ENCODE peak calls at places on chromosomes 16 and 17, in seven cellular contexts. One of them, this sample, is unnamed.

GRCh38 chr16:25143898-25144297 is 32.4 kb downstream of the LCMT1 start:
- DNase-seq in HepG2: no peak
- DNase-seq in HCT116: no peak
- DNase-seq in H1: no peak
- DNase-seq in GM12878: no peak
- DNase-seq in K562: peak
- DNase-seq in SK-N-SH: no peak
- DNase-seq in this sample: peak

GRCh38 chr16:11249233-11250061 is 6.6 kb downstream of the SOCS1 start:
- DNase-seq in HepG2: no peak
- DNase-seq in HCT116: no peak
- DNase-seq in H1: no peak
- DNase-seq in GM12878: no peak
- DNase-seq in K562: no peak
- DNase-seq in SK-N-SH: no peak
- DNase-seq in this sample: no peak

GRCh38 chr17:66474258-66474657 is 171.8 kb downstream of the PRKCA start:
- DNase-seq in HepG2: no peak
- DNase-seq in HCT116: no peak
- DNase-seq in H1: no peak
- DNase-seq in GM12878: no peak
- DNase-seq in K562: no peak
- DNase-seq in SK-N-SH: no peak
- DNase-seq in this sample: no peak

GRCh38 chr17:7834554-7834890 is 505 bp downstream of the KDM6B start:
- DNase-seq in HepG2: peak
- DNase-seq in HCT116: no peak
- DNase-seq in H1: no peak
- DNase-seq in GM12878: no peak
- DNase-seq in K562: peak
- DNase-seq in SK-N-SH: peak
- DNase-seq in this sample: no peak

GRCh38 chr17:62807812-62808575 is at the start of gene MARCHF10:
- DNase-seq in HepG2: no peak
- DNase-seq in HCT116: no peak
- DNase-seq in H1: peak
- DNase-seq in GM12878: no peak
- DNase-seq in K562: peak
- DNase-seq in SK-N-SH: peak
- DNase-seq in this sample: peak

GRCh38 chr17:10034719-10035475 is 129.8 kb upstream of the RCVRN start:
- DNase-seq in HepG2: no peak
- DNase-seq in HCT116: no peak
- DNase-seq in H1: no peak
- DNase-seq in GM12878: no peak
- DNase-seq in K562: no peak
- DNase-seq in SK-N-SH: no peak
- DNase-seq in this sample: no peak

GRCh38 chr16:2008009-2008526 is 1.6 kb downstream of the ZNF598 start:
- DNase-seq in HepG2: no peak
- DNase-seq in HCT116: no peak
- DNase-seq in H1: no peak
- DNase-seq in GM12878: no peak
- DNase-seq in K562: no peak
- DNase-seq in SK-N-SH: no peak
- DNase-seq in this sample: no peak

GRCh38 chr17:8162997-8163977 is 539 bp upstream of the VAMP2 start:
- DNase-seq in HepG2: no peak
- DNase-seq in HCT116: no peak
- DNase-seq in H1: peak
- DNase-seq in GM12878: no peak
- DNase-seq in K562: peak
- DNase-seq in SK-N-SH: peak
- DNase-seq in this sample: no peak

GRCh38 chr17:43118679-43119615 is 6.2 kb downstream of the BRCA1 start:
- DNase-seq in HepG2: peak
- DNase-seq in HCT116: no peak
- DNase-seq in H1: no peak
- DNase-seq in GM12878: no peak
- DNase-seq in K562: no peak
- DNase-seq in SK-N-SH: no peak
- DNase-seq in this sample: no peak

GRCh38 chr17:33164556-33164881 is 128.6 kb downstream of the ASIC2 start:
- DNase-seq in HepG2: no peak
- DNase-seq in HCT116: no peak
- DNase-seq in H1: no peak
- DNase-seq in GM12878: no peak
- DNase-seq in K562: no peak
- DNase-seq in SK-N-SH: no peak
- DNase-seq in this sample: no peak

GRCh38 chr17:61495161-61495857 is 43.1 kb downstream of the TBX4 start:
- DNase-seq in HepG2: no peak
- DNase-seq in HCT116: peak
- DNase-seq in H1: no peak
- DNase-seq in GM12878: no peak
- DNase-seq in K562: peak
- DNase-seq in SK-N-SH: no peak
- DNase-seq in this sample: no peak

GRCh38 chr17:31585280-31585630 is 193.8 kb downstream of the RAB11FIP4 start:
- DNase-seq in HepG2: no peak
- DNase-seq in HCT116: no peak
- DNase-seq in H1: no peak
- DNase-seq in GM12878: no peak
- DNase-seq in K562: no peak
- DNase-seq in SK-N-SH: no peak
- DNase-seq in this sample: no peak

GRCh38 chr16:78211951-78212350 is 112.5 kb downstream of the WWOX start:
- DNase-seq in HepG2: no peak
- DNase-seq in HCT116: peak
- DNase-seq in H1: peak
- DNase-seq in GM12878: no peak
- DNase-seq in K562: no peak
- DNase-seq in SK-N-SH: no peak
- DNase-seq in this sample: peak

GRCh38 chr17:77098884-77099545 is 41.8 kb upstream of the SEC14L1 start:
- DNase-seq in HepG2: peak
- DNase-seq in HCT116: no peak
- DNase-seq in H1: no peak
- DNase-seq in GM12878: no peak
- DNase-seq in K562: no peak
- DNase-seq in SK-N-SH: no peak
- DNase-seq in this sample: no peak

GRCh38 chr16:74281285-74281684 is 15.3 kb upstream of the PSMD7 start:
- DNase-seq in HepG2: no peak
- DNase-seq in HCT116: no peak
- DNase-seq in H1: no peak
- DNase-seq in GM12878: no peak
- DNase-seq in K562: peak
- DNase-seq in SK-N-SH: no peak
- DNase-seq in this sample: no peak

GRCh38 chr17:64095144-64095882 is 34.6 kb downstream of the ERN1 start:
- DNase-seq in HepG2: no peak
- DNase-seq in HCT116: peak
- DNase-seq in H1: no peak
- DNase-seq in GM12878: no peak
- DNase-seq in K562: no peak
- DNase-seq in SK-N-SH: no peak
- DNase-seq in this sample: no peak

GRCh38 chr17:45246861-45247428 is 14.9 kb downstream of the SPATA32 start:
- DNase-seq in HepG2: no peak
- DNase-seq in HCT116: no peak
- DNase-seq in H1: peak
- DNase-seq in GM12878: no peak
- DNase-seq in K562: peak
- DNase-seq in SK-N-SH: peak
- DNase-seq in this sample: peak

GRCh38 chr17:10756146-10756545 is 26.3 kb upstream of the TMEM220 start:
- DNase-seq in HepG2: no peak
- DNase-seq in HCT116: no peak
- DNase-seq in H1: no peak
- DNase-seq in GM12878: no peak
- DNase-seq in K562: no peak
- DNase-seq in SK-N-SH: no peak
- DNase-seq in this sample: no peak

GRCh38 chr16:14445935-14446715 is 183.9 kb downstream of the PARN start:
- DNase-seq in HepG2: no peak
- DNase-seq in HCT116: no peak
- DNase-seq in H1: no peak
- DNase-seq in GM12878: no peak
- DNase-seq in K562: no peak
- DNase-seq in SK-N-SH: no peak
- DNase-seq in this sample: no peak

GRCh38 chr17:51119415-51120356 is 982 bp downstream of the SPAG9 start:
- DNase-seq in HepG2: peak
- DNase-seq in HCT116: peak
- DNase-seq in H1: peak
- DNase-seq in GM12878: no peak
- DNase-seq in K562: peak
- DNase-seq in SK-N-SH: peak
- DNase-seq in this sample: peak

GRCh38 chr17:13727441-13728171 is 125.9 kb upstream of the HS3ST3A1 start:
- DNase-seq in HepG2: no peak
- DNase-seq in HCT116: no peak
- DNase-seq in H1: no peak
- DNase-seq in GM12878: no peak
- DNase-seq in K562: no peak
- DNase-seq in SK-N-SH: no peak
- DNase-seq in this sample: no peak

GRCh38 chr17:9644910-9645751 is at the start of gene USP43:
- DNase-seq in HepG2: peak
- DNase-seq in HCT116: peak
- DNase-seq in H1: peak
- DNase-seq in GM12878: no peak
- DNase-seq in K562: peak
- DNase-seq in SK-N-SH: peak
- DNase-seq in this sample: peak

GRCh38 chr17:33504571-33504970 is 211.5 kb upstream of the ASIC2 start:
- DNase-seq in HepG2: no peak
- DNase-seq in HCT116: no peak
- DNase-seq in H1: no peak
- DNase-seq in GM12878: no peak
- DNase-seq in K562: no peak
- DNase-seq in SK-N-SH: no peak
- DNase-seq in this sample: no peak

GRCh38 chr17:39231587-39232551 is 6.1 kb upstream of the STAC2 start:
- DNase-seq in HepG2: no peak
- DNase-seq in HCT116: no peak
- DNase-seq in H1: peak
- DNase-seq in GM12878: no peak
- DNase-seq in K562: peak
- DNase-seq in SK-N-SH: peak
- DNase-seq in this sample: no peak

DNA sequence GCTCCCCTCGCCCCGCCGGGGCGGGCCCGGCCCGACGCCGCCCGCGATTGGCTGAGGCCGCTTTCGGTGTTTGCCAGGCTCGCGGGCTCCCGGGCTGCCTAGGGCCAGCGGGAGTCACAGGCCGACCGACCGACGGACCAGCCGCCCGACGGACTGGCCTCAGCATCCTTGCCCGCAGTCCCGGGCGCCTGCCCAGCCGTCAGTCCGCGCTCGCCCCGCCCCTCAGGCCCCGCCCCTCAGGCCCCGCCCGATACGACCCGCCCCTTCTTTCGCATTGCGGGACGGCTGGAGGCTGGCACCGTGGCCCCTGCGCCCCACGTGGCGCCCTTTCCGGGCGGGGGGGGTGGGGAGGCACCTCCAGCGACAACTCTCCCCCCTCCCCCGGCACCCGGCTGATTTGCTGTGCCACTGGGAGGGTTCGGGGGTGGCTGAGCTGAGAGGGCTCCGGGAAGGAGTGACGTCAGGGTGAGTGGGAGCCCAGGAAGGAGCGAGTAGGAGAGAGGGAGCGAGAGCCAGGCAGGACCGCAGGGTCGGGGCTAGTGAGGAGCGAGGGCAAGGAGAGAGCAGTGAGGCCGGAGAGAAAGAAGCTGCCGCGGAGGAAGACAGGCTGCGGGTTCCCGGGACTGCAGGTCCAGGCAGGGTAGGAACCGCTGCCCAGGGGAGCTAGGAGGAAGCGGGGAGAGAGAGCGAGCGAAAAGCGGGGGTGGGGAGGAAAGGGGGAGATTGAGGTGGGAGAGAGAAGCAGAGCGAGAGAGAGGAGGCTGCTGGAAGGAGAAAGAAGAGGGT is at the start of gene ASPHD1:
- DNase-seq in HepG2: peak
- DNase-seq in HCT116: peak
- DNase-seq in H1: peak
- DNase-seq in GM12878: no peak
- DNase-seq in K562: peak
- DNase-seq in SK-N-SH: peak
- DNase-seq in this sample: peak
- TF ChIP-seq JUND in HepG2: no peak
- TF ChIP-seq JUND in HCT116: no peak
- TF ChIP-seq JUND in H1: peak
- TF ChIP-seq JUND in GM12878: no peak
- TF ChIP-seq JUND in K562: no peak
- TF ChIP-seq JUND in SK-N-SH: no peak
- TF ChIP-seq JUND in this sample: no peak

GRCh38 chr16:9270424-9270823 is 179.0 kb downstream of the HAPSTR1 start:
- DNase-seq in HepG2: no peak
- DNase-seq in HCT116: no peak
- DNase-seq in H1: no peak
- DNase-seq in GM12878: no peak
- DNase-seq in K562: no peak
- DNase-seq in SK-N-SH: no peak
- DNase-seq in this sample: no peak
- TF ChIP-seq JUND in HepG2: no peak
- TF ChIP-seq JUND in HCT116: no peak
- TF ChIP-seq JUND in H1: no peak
- TF ChIP-seq JUND in GM12878: no peak
- TF ChIP-seq JUND in K562: no peak
- TF ChIP-seq JUND in SK-N-SH: no peak
- TF ChIP-seq JUND in this sample: no peak

GRCh38 chr16:49687603-49688002 is 168.3 kb downstream of the ZNF423 start:
- DNase-seq in HepG2: no peak
- DNase-seq in HCT116: no peak
- DNase-seq in H1: no peak
- DNase-seq in GM12878: no peak
- DNase-seq in K562: no peak
- DNase-seq in SK-N-SH: no peak
- DNase-seq in this sample: no peak
- TF ChIP-seq JUND in HepG2: no peak
- TF ChIP-seq JUND in HCT116: no peak
- TF ChIP-seq JUND in H1: no peak
- TF ChIP-seq JUND in GM12878: no peak
- TF ChIP-seq JUND in K562: no peak
- TF ChIP-seq JUND in SK-N-SH: no peak
- TF ChIP-seq JUND in this sample: no peak

GRCh38 chr16:71373073-71373472 is 14.6 kb downstream of the CALB2 start:
- DNase-seq in HepG2: no peak
- DNase-seq in HCT116: peak
- DNase-seq in H1: no peak
- DNase-seq in GM12878: no peak
- DNase-seq in K562: no peak
- DNase-seq in SK-N-SH: no peak
- DNase-seq in this sample: no peak
- TF ChIP-seq JUND in HepG2: no peak
- TF ChIP-seq JUND in HCT116: no peak
- TF ChIP-seq JUND in H1: no peak
- TF ChIP-seq JUND in GM12878: no peak
- TF ChIP-seq JUND in K562: no peak
- TF ChIP-seq JUND in SK-N-SH: no peak
- TF ChIP-seq JUND in this sample: no peak

This sample was measured in T47D.